ENCODE peak calls at places on chromosomes 3 and 15, in seven cellular contexts. E is Calu3; G is Peyer's patch; I is fibroblast of pulmonary artery; R is progenitor cell of endocrine pancreas; F is CD8-positive, alpha-beta T cell; Z is neural crest cell. M is an unnamed sample.

GRCh38 chr15:92949604-92950249 is 49.6 kb downstream of the CHD2 start:
- DNase-seq in R (no peak), I (no peak), F (no peak), G (no peak), Z (no peak), E (no peak), M (no peak)

GRCh38 chr3:192038726-192039125 is 577.8 kb downstream of the PYDC2 start:
- DNase-seq in F (no peak), Z (no peak), E (no peak), G (no peak), R (no peak), I (no peak), M (no peak)

GRCh38 chr3:177195941-177196472 is 1.3 kb downstream of the TBL1XR1 start:
- DNase-seq in F (no peak), E (no peak), G (no peak), I (no peak), R (no peak), Z (no peak), M (no peak)

GRCh38 chr15:75125935-75126334 is 75.7 kb upstream of the C15orf39 start:
- DNase-seq in F (no peak), Z (no peak), I (no peak), G (peak), R (no peak), E (no peak), M (no peak)

GRCh38 chr3:150286390-150287147 is 121.5 kb upstream of the TSC22D2 start:
- DNase-seq in F (no peak), E (peak), G (no peak), R (no peak), Z (no peak), I (peak), M (no peak)

GRCh38 chr15:70271422-70272088 is 173.8 kb upstream of the TLE3 start:
- DNase-seq in E (peak), G (no peak), Z (no peak), I (peak), R (no peak), F (no peak), M (no peak)

GRCh38 chr15:68375191-68375631 is 56.8 kb downstream of the ITGA11 start:
- DNase-seq in Z (no peak), R (no peak), F (no peak), I (no peak), G (no peak), E (no peak), M (peak)

GRCh38 chr15:43278869-43279268 is 12.1 kb upstream of the TGM5 start:
- DNase-seq in I (no peak), E (no peak), R (no peak), F (no peak), G (no peak), Z (no peak), M (no peak)

GRCh38 chr3:66555214-66555844 is 54.5 kb upstream of the LRIG1 start:
- DNase-seq in I (no peak), F (no peak), Z (no peak), R (no peak), E (no peak), G (no peak), M (no peak)

GRCh38 chr3:52188586-52189404 is 9.2 kb upstream of the ALAS1 start:
- DNase-seq in R (no peak), G (no peak), E (no peak), I (no peak), F (no peak), Z (no peak), M (no peak)

GRCh38 chr3:185332026-185332735 is 30.8 kb upstream of the MAP3K13 start:
- DNase-seq in E (no peak), G (no peak), F (no peak), Z (no peak), R (no peak), I (peak), M (no peak)

GRCh38 chr3:187736418-187736871 is 8.8 kb downstream of the BCL6 start:
- DNase-seq in Z (no peak), I (peak), F (no peak), G (no peak), R (no peak), E (no peak), M (peak)

GRCh38 chr15:101045236-101045646 is 126.1 kb downstream of the LRRK1 start:
- DNase-seq in G (peak), F (peak), Z (no peak), R (no peak), I (peak), E (no peak), M (no peak)

GRCh38 chr3:182789371-182789770 is 3.9 kb upstream of the ATP11B start:
- DNase-seq in I (peak), F (no peak), R (no peak), E (no peak), G (no peak), Z (no peak), M (no peak)

GRCh38 chr3:143975549-143976152 is 4.0 kb downstream of the DIPK2A start:
- DNase-seq in Z (no peak), G (no peak), E (peak), F (no peak), R (no peak), I (peak), M (no peak)

GRCh38 chr15:99239545-99240198 is 9.7 kb downstream of the TTC23 start:
- DNase-seq in G (no peak), F (no peak), E (no peak), R (no peak), Z (no peak), I (no peak), M (no peak)

GRCh38 chr3:161251716-161252115 is 30.6 kb downstream of the NMD3 start:
- DNase-seq in F (no peak), Z (no peak), E (no peak), R (no peak), G (no peak), I (no peak), M (no peak)

GRCh38 chr3:60708191-60708975 is 542.9 kb downstream of the FHIT start:
- DNase-seq in R (no peak), F (no peak), I (peak), E (no peak), G (no peak), Z (no peak), M (no peak)

GRCh38 chr3:72818092-72818721 is 30.0 kb downstream of the SHQ1 start:
- DNase-seq in Z (no peak), R (no peak), G (no peak), F (no peak), I (peak), E (peak), M (no peak)

GRCh38 chr3:108394563-108394962 is 98.2 kb downstream of the HHLA2 start:
- DNase-seq in F (no peak), R (no peak), Z (no peak), I (no peak), G (no peak), E (no peak), M (no peak)

GRCh38 chr3:193016437-193016887 is 98.8 kb upstream of the MB21D2 start:
- DNase-seq in I (peak), F (no peak), R (no peak), E (no peak), G (no peak), Z (no peak), M (no peak)

GRCh38 chr15:69880616-69881309 is 217.0 kb downstream of the TLE3 start:
- DNase-seq in I (no peak), G (no peak), R (no peak), F (no peak), E (no peak), Z (no peak), M (no peak)

GRCh38 chr3:187473778-187474406 is 105.7 kb downstream of the RTP4 start:
- DNase-seq in I (peak), Z (no peak), G (no peak), F (no peak), E (no peak), R (no peak), M (no peak)

GRCh38 chr15:58212909-58213526 is 74.8 kb downstream of the AQP9 start:
- DNase-seq in F (no peak), Z (no peak), I (peak), G (no peak), R (no peak), E (peak), M (no peak)

GRCh38 chr3:111471851-111472250 is 70.1 kb upstream of the CD96 start:
- DNase-seq in R (no peak), E (no peak), Z (no peak), F (no peak), G (no peak), I (no peak), M (no peak)

DNA sequence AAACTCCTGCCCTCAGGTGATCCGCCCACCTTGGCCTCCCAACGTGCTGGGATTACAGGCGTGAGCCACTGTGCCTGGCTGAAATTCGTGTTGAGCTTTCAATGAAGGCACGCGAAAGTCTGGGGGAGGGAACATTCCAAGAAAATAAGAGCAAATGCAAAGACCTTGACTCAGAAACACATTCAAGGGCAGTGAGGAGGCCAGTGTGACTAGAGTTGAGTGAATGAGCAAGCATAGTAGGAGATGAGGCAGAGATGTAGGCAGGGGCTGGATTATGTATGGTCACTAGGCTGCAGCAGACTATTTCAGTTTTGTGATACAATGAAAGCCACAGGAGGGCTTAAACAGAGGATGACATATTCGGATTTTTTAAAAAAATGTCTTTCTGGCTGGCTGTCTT is 67.0 kb downstream of the SCN11A start:
- DNase-seq in R (no peak), E (no peak), F (no peak), G (no peak), Z (no peak), I (no peak), M (no peak)
- TF ChIP-seq CTCF in R (no peak), E (no peak), F (no peak), G (no peak), Z (no peak), I (no peak), M (no peak)

DNA sequence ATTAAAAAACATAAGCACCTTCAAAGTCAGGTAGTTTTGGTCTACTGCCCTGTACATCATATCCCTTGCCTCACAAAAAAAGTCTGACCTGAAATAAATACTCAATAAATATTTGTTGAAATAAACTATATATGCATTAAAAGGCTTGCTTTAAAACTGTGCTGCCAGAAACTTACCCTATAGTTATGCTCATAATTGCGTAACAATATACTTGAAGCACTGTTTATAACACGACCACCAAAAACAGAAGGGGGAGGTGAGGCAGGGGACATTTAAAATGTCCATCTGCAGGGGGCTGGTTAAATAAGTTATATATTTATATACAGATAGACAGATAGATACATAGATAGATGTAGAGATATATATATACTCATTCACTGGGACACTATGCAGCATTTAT is 549.5 kb downstream of the MAGI1 start:
- DNase-seq in G (no peak), I (no peak), R (no peak), F (no peak), E (no peak), Z (no peak), M (no peak)
- TF ChIP-seq CTCF in G (no peak), I (no peak), R (no peak), F (no peak), E (no peak), Z (no peak), M (no peak)

GRCh38 chr3:134190272-134190671 is 60.4 kb downstream of the RYK start:
- DNase-seq in R (no peak), Z (no peak), E (no peak), G (no peak), I (no peak), F (no peak), M (no peak)
- TF ChIP-seq CTCF in R (peak), Z (peak), E (no peak), G (no peak), I (peak), F (no peak), M (peak)

GRCh38 chr3:53518495-53518981 is 24.1 kb downstream of the CACNA1D start:
- DNase-seq in Z (no peak), F (no peak), I (peak), E (no peak), R (no peak), G (no peak), M (no peak)

GRCh38 chr3:53519047-53519717 is 24.8 kb downstream of the CACNA1D start:
- DNase-seq in R (no peak), I (no peak), Z (no peak), F (no peak), E (no peak), G (no peak), M (no peak)

GRCh38 chr3:53516339-53516738 is 21.9 kb downstream of the CACNA1D start:
- DNase-seq in E (no peak), R (no peak), G (no peak), I (no peak), Z (no peak), F (no peak), M (no peak)

GRCh38 chr3:53509494-53509893 is 15.1 kb downstream of the CACNA1D start:
- DNase-seq in E (no peak), I (no peak), Z (no peak), G (no peak), R (no peak), F (no peak), M (no peak)

GRCh38 chr3:53513556-53514190 is 19.3 kb downstream of the CACNA1D start:
- DNase-seq in I (peak), Z (no peak), E (peak), R (no peak), G (no peak), F (no peak), M (no peak)
- TF ChIP-seq CTCF in I (no peak), Z (no peak), E (peak), R (peak), G (no peak), F (no peak), M (no peak)

GRCh38 chr3:14550181-14550580 is 10.0 kb upstream of the GRIP2 start:
- DNase-seq in Z (no peak), F (no peak), I (no peak), R (no peak), G (no peak), E (no peak), M (no peak)

GRCh38 chr3:14548321-14548729 is 8.2 kb upstream of the GRIP2 start:
- DNase-seq in F (peak), G (peak), I (peak), R (peak), E (peak), Z (peak), M (no peak)

GRCh38 chr3:14547693-14548092 is 7.6 kb upstream of the GRIP2 start:
- DNase-seq in Z (no peak), F (no peak), R (no peak), G (no peak), I (no peak), E (no peak), M (no peak)

GRCh38 chr3:14550651-14551611 is 10.8 kb upstream of the GRIP2 start:
- DNase-seq in F (no peak), G (no peak), E (no peak), I (peak), R (no peak), Z (no peak), M (no peak)

DNA sequence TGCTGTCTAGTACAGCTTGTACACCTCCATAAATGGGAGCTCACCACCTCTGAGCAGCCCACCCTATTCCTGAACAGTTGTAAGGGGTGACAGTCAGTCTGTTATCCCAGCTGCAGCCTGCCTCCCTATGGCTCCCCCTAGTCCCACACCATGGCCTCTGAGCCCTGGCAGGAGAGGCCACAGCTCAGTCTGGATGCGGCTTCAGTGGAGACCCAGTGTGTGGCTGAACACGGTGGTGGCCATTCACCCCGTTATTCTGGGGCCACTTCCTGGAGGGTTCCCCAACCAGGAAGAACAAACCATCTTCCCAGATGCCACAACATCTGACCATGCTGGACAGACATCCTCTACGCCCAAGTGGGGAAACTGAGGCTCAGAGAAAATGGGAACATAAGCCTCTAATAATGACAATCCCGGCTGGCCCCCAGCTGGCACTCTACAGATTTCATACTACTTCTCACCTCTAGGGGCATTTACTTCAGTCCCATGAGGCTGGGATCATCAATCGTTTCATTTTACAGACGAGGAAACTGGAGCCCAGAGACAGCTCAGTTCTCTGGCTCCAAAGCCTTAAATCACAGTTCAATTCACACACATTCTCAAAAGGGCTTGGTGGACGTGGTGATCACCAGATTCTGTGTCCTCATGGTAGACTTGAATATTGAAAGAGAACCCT is 9.3 kb upstream of the GRIP2 start:
- DNase-seq in E (no peak), G (no peak), R (no peak), F (no peak), I (peak), Z (no peak), M (no peak)
- TF ChIP-seq CTCF in E (peak), G (no peak), R (peak), F (no peak), I (peak), Z (peak), M (peak)

GRCh38 chr15:45665261-45665660 is 30.4 kb downstream of the SQOR start:
- DNase-seq in E (no peak), I (no peak), R (no peak), F (no peak), Z (no peak), G (no peak), M (no peak)

GRCh38 chr15:45662375-45662774 is 27.5 kb downstream of the SQOR start:
- DNase-seq in I (no peak), R (no peak), F (no peak), E (no peak), Z (no peak), G (no peak), M (no peak)

GRCh38 chr15:45664451-45664850 is 29.6 kb downstream of the SQOR start:
- DNase-seq in R (no peak), Z (no peak), G (no peak), E (no peak), F (no peak), I (no peak), M (no peak)

GRCh38 chr15:45657769-45658545 is 23.1 kb downstream of the SQOR start:
- DNase-seq in Z (no peak), R (no peak), G (peak), I (no peak), E (no peak), F (no peak), M (no peak)

GRCh38 chr15:45660231-45660979 is 25.6 kb downstream of the SQOR start:
- DNase-seq in G (no peak), I (no peak), F (no peak), R (no peak), Z (no peak), E (peak), M (no peak)
- TF ChIP-seq CTCF in G (no peak), I (no peak), F (no peak), R (no peak), Z (no peak), E (no peak), M (no peak)

DNA sequence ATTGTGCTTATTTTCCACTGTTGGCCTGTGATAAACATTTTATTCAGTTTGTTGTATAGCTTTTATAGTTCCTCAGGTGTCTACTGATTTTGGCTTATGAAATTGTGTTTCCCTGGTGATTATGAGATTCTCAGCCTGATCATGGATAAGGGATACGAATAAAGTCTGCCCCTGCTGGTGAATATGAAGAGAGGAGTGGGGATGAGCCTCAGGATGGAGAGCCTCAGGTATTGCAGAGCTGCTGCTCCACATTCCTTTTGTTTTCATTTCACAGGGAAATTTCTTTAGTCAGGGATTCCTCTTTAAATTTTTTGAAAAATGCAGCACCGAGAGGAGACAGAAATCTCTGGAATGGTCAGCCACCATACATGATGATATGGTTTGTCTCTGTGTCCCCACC is 14.7 kb upstream of the RAB6B start:
- DNase-seq in G (no peak), Z (no peak), R (no peak), I (no peak), F (no peak), E (no peak), M (no peak)
- TF ChIP-seq CTCF in G (no peak), Z (peak), R (peak), I (peak), F (no peak), E (no peak), M (peak)